ENCODE peak calls at places on chromosomes 12 and 14, in nine cellular contexts. O, D, I, Q, J, P, X, K and N are unnamed samples.

GRCh38 chr12:108052260-108052659 is 76.8 kb upstream of the WSCD2 start:
- DNase-seq in D (no peak), I (no peak), O (no peak), P (no peak), X (no peak), J (no peak), Q (no peak), K (no peak), N (no peak)

GRCh38 chr12:65756956-65757511 is 67.2 kb upstream of the HMGA2 start:
- DNase-seq in K (no peak), D (peak), X (no peak), Q (no peak), P (no peak), I (no peak), O (no peak), J (no peak), N (no peak)

GRCh38 chr12:58202933-58203713 is 261.8 kb downstream of the ATP23 start:
- DNase-seq in O (no peak), P (no peak), J (no peak), Q (no peak), D (no peak), I (no peak), X (no peak), K (no peak), N (peak)

GRCh38 chr14:106666341-106666740 is 1140.0 kb downstream of the TMEM121 start:
- DNase-seq in K (no peak), X (no peak), P (no peak), J (no peak), O (no peak), Q (no peak), D (no peak), I (no peak), N (no peak)

GRCh38 chr14:70701610-70702009 is 59.9 kb downstream of the TTC9 start:
- DNase-seq in P (no peak), X (no peak), Q (no peak), D (no peak), O (no peak), J (no peak), K (no peak), I (no peak), N (no peak)

GRCh38 chr14:22606380-22606779 is 8.3 kb downstream of the ABHD4 start:
- DNase-seq in J (no peak), P (no peak), Q (no peak), I (no peak), K (peak), D (no peak), O (no peak), X (no peak), N (peak)

GRCh38 chr12:106982229-106982628 is 4.7 kb downstream of the MTERF2 start:
- DNase-seq in J (no peak), X (no peak), Q (no peak), P (no peak), I (no peak), K (peak), O (no peak), D (no peak), N (no peak)

GRCh38 chr12:52007158-52007921 is 594 bp downstream of the TAMALIN start:
- DNase-seq in J (peak), Q (peak), I (no peak), P (no peak), O (peak), K (no peak), D (no peak), X (no peak), N (no peak)

GRCh38 chr14:85531594-85532391 is 1.8 kb downstream of the FLRT2 start:
- DNase-seq in K (peak), X (peak), Q (peak), P (peak), D (peak), J (no peak), I (no peak), O (peak), N (peak)

GRCh38 chr12:57276935-57277563 is 26.1 kb upstream of the STAC3 start:
- DNase-seq in O (no peak), D (peak), I (no peak), J (no peak), P (peak), Q (no peak), K (peak), X (no peak), N (peak)

GRCh38 chr14:89040080-89040437 is 215.6 kb downstream of the TTC8 start:
- DNase-seq in X (no peak), K (no peak), I (no peak), J (no peak), D (peak), P (no peak), Q (no peak), O (no peak), N (no peak)

GRCh38 chr12:112815589-112816321 is 24.2 kb downstream of the RPH3A start:
- DNase-seq in K (no peak), Q (no peak), I (no peak), J (no peak), O (no peak), X (no peak), D (no peak), P (no peak), N (no peak)

GRCh38 chr12:3753549-3754284 is 808 bp upstream of the CRACR2A start:
- DNase-seq in O (no peak), K (no peak), D (no peak), J (no peak), P (no peak), Q (no peak), X (no peak), I (no peak), N (peak)

GRCh38 chr14:64817631-64818030 is 62.1 kb downstream of the SPTB start:
- DNase-seq in D (peak), Q (no peak), O (no peak), K (no peak), J (no peak), P (no peak), X (no peak), I (no peak), N (no peak)

GRCh38 chr12:50085615-50085928 is 430 bp downstream of the SMARCD1 start:
- DNase-seq in I (no peak), X (no peak), P (no peak), Q (no peak), K (no peak), J (no peak), O (no peak), D (no peak), N (no peak)

GRCh38 chr14:30708157-30708556 is 86.0 kb downstream of the SCFD1 start:
- DNase-seq in P (no peak), I (no peak), O (no peak), J (no peak), Q (no peak), X (no peak), K (no peak), D (no peak), N (no peak)

GRCh38 chr12:93982847-93983315 is 165.5 kb upstream of the PLXNC1 start:
- DNase-seq in K (peak), J (no peak), O (no peak), P (peak), D (peak), I (peak), X (no peak), Q (no peak), N (peak)

GRCh38 chr14:98290596-98290995 is 981.4 kb downstream of the BCL11B start:
- DNase-seq in D (peak), X (no peak), P (no peak), Q (no peak), K (peak), J (no peak), O (no peak), I (no peak), N (no peak)

GRCh38 chr14:68638056-68638816 is 154.6 kb downstream of the ZFP36L1 start:
- DNase-seq in X (no peak), I (no peak), O (peak), K (no peak), J (no peak), Q (no peak), D (no peak), P (no peak), N (no peak)

GRCh38 chr12:57524814-57525614 is 2.4 kb downstream of the MBD6 start:
- DNase-seq in Q (no peak), X (no peak), O (no peak), K (no peak), I (no peak), P (no peak), D (no peak), J (peak), N (no peak)

GRCh38 chr14:103422981-103423600 is 37.9 kb downstream of the MARK3 start:
- DNase-seq in Q (no peak), X (no peak), O (no peak), P (no peak), I (no peak), J (no peak), D (peak), K (no peak), N (peak)

GRCh38 chr14:100423421-100424010 is 100.4 kb downstream of the SLC25A47 start:
- DNase-seq in J (no peak), X (no peak), I (no peak), P (no peak), K (no peak), O (no peak), D (no peak), Q (no peak), N (no peak)

GRCh38 chr12:123597100-123597499 is 4.8 kb upstream of the DDX55 start:
- DNase-seq in O (no peak), P (no peak), I (no peak), X (no peak), J (no peak), D (no peak), K (no peak), Q (no peak), N (no peak)

GRCh38 chr14:85590784-85591183 is 60.8 kb downstream of the FLRT2 start:
- DNase-seq in O (no peak), D (peak), K (peak), J (no peak), I (no peak), Q (no peak), P (no peak), X (no peak), N (no peak)

GRCh38 chr12:120598674-120599463 is 17.7 kb upstream of the POP5 start:
- DNase-seq in K (peak), Q (peak), I (no peak), P (peak), O (no peak), D (peak), J (no peak), X (no peak), N (peak)

DNA sequence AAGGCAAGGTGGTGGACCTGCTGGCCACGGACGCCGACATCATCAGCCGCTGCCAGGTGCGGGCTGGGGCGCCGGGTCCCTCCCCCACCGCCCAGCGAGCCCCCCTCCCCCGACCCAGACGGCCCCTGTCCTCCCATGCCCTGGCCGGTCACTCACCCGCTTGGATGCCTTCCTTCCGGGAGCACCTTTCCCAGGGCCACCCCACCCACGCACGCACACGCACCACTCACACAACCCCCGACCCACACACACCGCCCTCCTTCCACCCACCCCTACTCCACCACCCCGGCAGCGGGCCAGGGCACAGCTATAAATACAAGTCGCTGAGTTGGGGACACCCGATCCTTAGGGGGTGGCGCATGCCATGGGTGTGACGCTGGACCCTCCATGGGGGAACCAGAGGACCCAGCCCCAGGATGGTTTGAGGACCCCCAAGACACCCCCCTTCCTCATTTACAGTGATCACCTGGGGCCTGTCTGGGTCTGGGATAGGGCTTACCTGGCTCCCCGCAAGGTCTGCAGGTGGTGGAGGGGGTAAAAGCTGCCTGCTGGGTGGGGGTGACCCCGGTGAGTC is 465 bp downstream of the ADSS1 start:
- DNase-seq in O (no peak), Q (peak), D (no peak), I (no peak), P (peak), K (no peak), X (no peak), J (peak), N (no peak)
- TF ChIP-seq CTCF in O (no peak), Q (no peak), D (no peak), I (no peak), P (no peak), K (no peak), X (no peak), J (no peak), N (no peak)

GRCh38 chr12:131831635-131832041 is 3.4 kb downstream of the MMP17 start:
- DNase-seq in X (no peak), D (peak), O (no peak), J (no peak), P (no peak), K (no peak), Q (no peak), I (peak), N (peak)
- H3K4me3 ChIP-seq in X (peak), D (peak), O (peak), J (no peak), P (peak), K (peak), Q (peak), I (peak), N (peak)

DNA sequence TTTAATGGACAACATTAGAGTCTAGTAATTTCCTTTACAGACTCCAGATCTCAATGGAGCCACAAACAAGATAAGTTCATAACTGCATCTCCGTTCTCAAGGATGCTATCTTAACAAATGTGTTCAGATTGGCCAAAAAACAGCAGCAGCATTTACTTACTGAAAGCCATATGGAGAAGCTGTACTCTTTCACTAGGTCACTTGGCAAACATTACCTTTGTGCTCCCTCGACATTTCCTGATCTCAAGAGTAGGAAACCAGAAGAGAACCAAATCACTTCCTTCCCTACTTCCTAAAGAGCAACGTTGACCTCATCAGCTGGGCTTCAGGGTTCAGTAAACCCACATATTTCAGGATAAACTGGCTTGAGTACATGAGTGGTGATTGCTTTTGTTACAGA is 449.4 kb downstream of the TMEM117 start:
- DNase-seq in Q (no peak), X (no peak), J (no peak), O (no peak), K (no peak), P (no peak), D (no peak), I (no peak), N (no peak)
- TF ChIP-seq CTCF in Q (no peak), X (no peak), J (no peak), O (no peak), K (no peak), P (no peak), D (no peak), I (no peak), N (no peak)

GRCh38 chr14:79165460-79166080 is 995.4 kb downstream of the NRXN3 start:
- DNase-seq in X (no peak), I (no peak), O (no peak), Q (no peak), P (no peak), J (no peak), D (no peak), K (no peak), N (no peak)
- H3K4me3 ChIP-seq in X (no peak), I (no peak), O (no peak), Q (no peak), P (no peak), J (no peak), D (no peak), K (no peak), N (no peak)

DNA sequence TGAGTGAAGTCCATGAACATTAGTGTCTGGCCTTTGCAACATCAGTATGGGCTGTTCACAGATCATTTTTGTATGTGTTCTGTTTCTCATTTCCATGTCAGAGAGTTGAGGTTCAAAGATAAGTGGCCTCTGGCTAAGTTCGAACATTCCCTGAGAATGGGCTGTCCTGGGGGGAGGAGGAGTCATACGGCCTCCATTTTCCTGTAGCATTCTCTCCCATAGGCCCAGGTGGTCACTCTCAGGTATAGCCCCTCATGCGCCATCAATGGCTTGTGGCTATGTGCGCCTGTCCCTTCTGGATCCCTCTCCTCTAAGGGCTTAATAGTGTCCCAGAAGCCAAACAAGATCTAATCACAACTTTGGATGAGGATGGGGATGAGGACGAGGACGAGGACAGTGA is 165.0 kb downstream of the PAX9 start:
- DNase-seq in P (no peak), D (no peak), I (no peak), X (no peak), J (no peak), K (no peak), O (no peak), Q (no peak), N (no peak)
- TF ChIP-seq CTCF in P (no peak), D (no peak), I (no peak), X (no peak), J (no peak), K (no peak), O (no peak), Q (no peak), N (no peak)

DNA sequence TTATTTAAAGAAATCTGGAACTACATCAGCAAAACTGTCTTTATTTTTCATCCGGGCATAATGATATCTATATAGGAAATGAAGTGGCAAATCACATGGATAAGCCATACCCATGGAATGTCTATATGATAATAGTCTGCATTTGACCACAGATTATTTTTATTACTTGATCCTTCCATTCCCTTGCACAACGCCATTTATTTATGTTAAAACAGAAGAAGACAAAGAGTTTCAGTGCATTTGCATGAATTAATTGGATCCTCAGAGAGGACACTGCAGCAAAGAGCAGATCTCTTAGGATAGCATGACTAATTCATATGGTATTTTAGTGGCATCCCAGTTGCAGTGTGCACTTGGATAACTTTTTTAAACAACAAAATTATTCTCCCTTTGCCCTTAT is 345.0 kb downstream of the CCDC91 start:
- DNase-seq in K (peak), Q (no peak), I (peak), D (peak), P (no peak), J (no peak), X (no peak), O (no peak), N (peak)
- H3K4me3 ChIP-seq in K (no peak), Q (no peak), I (no peak), D (no peak), P (no peak), J (no peak), X (no peak), O (no peak), N (no peak)

GRCh38 chr12:17802657-17803641 is 287.0 kb downstream of the RERGL start:
- DNase-seq in D (no peak), Q (no peak), O (no peak), I (no peak), P (no peak), J (no peak), K (no peak), X (no peak), N (no peak)
- TF ChIP-seq CTCF in D (no peak), Q (no peak), O (no peak), I (no peak), P (no peak), J (no peak), K (no peak), X (no peak), N (no peak)

GRCh38 chr12:133058203-133059125 is 21.2 kb downstream of the ZNF84 start:
- DNase-seq in J (no peak), Q (no peak), P (no peak), K (no peak), I (no peak), D (no peak), O (no peak), X (no peak), N (peak)
- H3K4me3 ChIP-seq in J (no peak), Q (no peak), P (peak), K (no peak), I (no peak), D (no peak), O (no peak), X (no peak), N (no peak)

DNA sequence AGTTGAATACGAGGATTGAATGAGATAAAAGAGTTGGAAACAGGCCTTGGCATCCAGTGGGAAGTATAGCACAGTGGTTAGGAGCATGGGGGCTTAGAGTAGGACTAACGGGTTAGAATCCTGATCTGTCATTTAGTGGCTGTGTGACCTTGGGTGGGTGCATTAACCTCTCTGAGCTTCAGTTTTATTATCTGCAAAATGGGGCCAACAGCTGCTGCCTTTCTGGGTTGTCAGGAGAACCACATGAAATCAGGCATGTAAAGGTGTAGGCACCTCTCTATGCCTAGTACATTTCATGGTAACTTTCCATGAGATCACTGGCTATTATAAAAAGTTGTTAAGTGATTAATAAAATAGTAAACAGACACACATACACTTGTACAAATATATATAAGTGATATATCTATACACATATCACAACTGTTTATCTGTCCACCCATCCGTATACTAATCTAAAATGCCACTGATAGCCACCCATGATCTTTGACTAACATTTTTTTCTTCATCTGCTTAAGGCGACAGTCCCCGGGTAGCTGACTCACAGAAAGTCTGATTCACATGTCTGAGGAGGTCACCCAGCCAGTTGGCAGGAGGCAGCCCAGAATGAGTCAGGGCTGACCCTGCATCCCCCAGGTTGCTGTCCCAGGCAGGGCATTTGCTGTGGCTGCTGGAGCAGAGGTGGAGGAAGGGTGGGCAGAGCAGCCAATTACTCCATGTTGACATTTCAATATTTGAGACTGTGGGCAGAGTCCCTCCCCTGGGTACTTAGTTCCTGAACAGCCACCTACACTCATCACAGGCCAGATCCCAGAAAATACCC is 125.6 kb upstream of the NOS1 start:
- DNase-seq in O (no peak), X (no peak), Q (no peak), J (no peak), K (peak), D (peak), I (no peak), P (peak), N (no peak)
- TF ChIP-seq CTCF in O (no peak), X (no peak), Q (no peak), J (no peak), K (no peak), D (no peak), I (no peak), P (no peak), N (no peak)

GRCh38 chr14:32669416-32669815 is 269.3 kb upstream of the NPAS3 start:
- DNase-seq in P (no peak), D (peak), X (no peak), J (no peak), O (no peak), K (no peak), I (no peak), Q (no peak), N (peak)
- H3K4me3 ChIP-seq in P (no peak), D (no peak), X (no peak), J (no peak), O (no peak), K (no peak), I (no peak), Q (no peak), N (no peak)